ENCODE peak calls at places on chromosomes 4 and X, in five cellular contexts. One of them, this sample, is unnamed. For H3K4me1, the result is how much of the 10 kb centered on the place peaks cover.

GRCh38 chrX:148049441-148049840 is 68.3 kb downstream of the FMR1NB start:
- DNase-seq in colonic mucosa: no peak
- DNase-seq in CD8-positive, alpha-beta memory T cell: no peak
- DNase-seq in Karpas-422: peak
- DNase-seq in tibial nerve: no peak
- DNase-seq in this sample: no peak

GRCh38 chr4:682490-683172 is 6.3 kb downstream of the SLC49A3 start:
- DNase-seq in colonic mucosa: no peak
- DNase-seq in CD8-positive, alpha-beta memory T cell: no peak
- DNase-seq in Karpas-422: no peak
- DNase-seq in tibial nerve: no peak
- DNase-seq in this sample: no peak

GRCh38 chr4:99013402-99013843 is 17.9 kb downstream of the METAP1 start:
- DNase-seq in colonic mucosa: no peak
- DNase-seq in CD8-positive, alpha-beta memory T cell: no peak
- DNase-seq in Karpas-422: no peak
- DNase-seq in tibial nerve: no peak
- DNase-seq in this sample: no peak

GRCh38 chrX:131881194-131881593 is 141.9 kb upstream of the STK26 start:
- DNase-seq in colonic mucosa: no peak
- DNase-seq in CD8-positive, alpha-beta memory T cell: no peak
- DNase-seq in Karpas-422: no peak
- DNase-seq in tibial nerve: no peak
- DNase-seq in this sample: no peak

GRCh38 chr4:112836895-112837294 is 200.0 kb downstream of the LARP7 start:
- DNase-seq in colonic mucosa: no peak
- DNase-seq in CD8-positive, alpha-beta memory T cell: no peak
- DNase-seq in Karpas-422: no peak
- DNase-seq in tibial nerve: no peak
- DNase-seq in this sample: no peak

GRCh38 chr4:2817701-2818350 is 24.9 kb downstream of the SH3BP2 start:
- DNase-seq in colonic mucosa: peak
- DNase-seq in CD8-positive, alpha-beta memory T cell: no peak
- DNase-seq in Karpas-422: peak
- DNase-seq in tibial nerve: no peak
- DNase-seq in this sample: no peak

GRCh38 chrX:39174761-39175417 is 373.6 kb downstream of the MID1IP1 start:
- DNase-seq in colonic mucosa: peak
- DNase-seq in CD8-positive, alpha-beta memory T cell: peak
- DNase-seq in Karpas-422: no peak
- DNase-seq in tibial nerve: no peak
- DNase-seq in this sample: no peak

GRCh38 chrX:68894142-68894512 is 65.3 kb downstream of the EFNB1 start:
- DNase-seq in colonic mucosa: no peak
- DNase-seq in CD8-positive, alpha-beta memory T cell: no peak
- DNase-seq in Karpas-422: no peak
- DNase-seq in tibial nerve: no peak
- DNase-seq in this sample: no peak

GRCh38 chrX:87664381-87664780 is 146.8 kb downstream of the KLHL4 start:
- DNase-seq in colonic mucosa: no peak
- DNase-seq in CD8-positive, alpha-beta memory T cell: no peak
- DNase-seq in Karpas-422: peak
- DNase-seq in tibial nerve: no peak
- DNase-seq in this sample: no peak

GRCh38 chr4:176927664-176928063 is 134.9 kb upstream of the VEGFC start:
- DNase-seq in colonic mucosa: no peak
- DNase-seq in CD8-positive, alpha-beta memory T cell: no peak
- DNase-seq in Karpas-422: no peak
- DNase-seq in tibial nerve: no peak
- DNase-seq in this sample: no peak

GRCh38 chr4:109890076-109890475 is 22.6 kb upstream of the EGF start:
- DNase-seq in colonic mucosa: no peak
- DNase-seq in CD8-positive, alpha-beta memory T cell: no peak
- DNase-seq in Karpas-422: no peak
- DNase-seq in tibial nerve: no peak
- DNase-seq in this sample: no peak

GRCh38 chr4:39134674-39135073 is 47.7 kb upstream of the WDR19 start:
- DNase-seq in colonic mucosa: no peak
- DNase-seq in CD8-positive, alpha-beta memory T cell: no peak
- DNase-seq in Karpas-422: no peak
- DNase-seq in tibial nerve: no peak
- DNase-seq in this sample: no peak

GRCh38 chr4:94536649-94537464 is 85.1 kb downstream of the PDLIM5 start:
- DNase-seq in colonic mucosa: no peak
- DNase-seq in CD8-positive, alpha-beta memory T cell: no peak
- DNase-seq in Karpas-422: no peak
- DNase-seq in tibial nerve: no peak
- DNase-seq in this sample: no peak

GRCh38 chrX:49185062-49185394 is 1.1 kb downstream of the PRICKLE3 start:
- DNase-seq in colonic mucosa: no peak
- DNase-seq in CD8-positive, alpha-beta memory T cell: no peak
- DNase-seq in Karpas-422: no peak
- DNase-seq in tibial nerve: no peak
- DNase-seq in this sample: no peak

GRCh38 chrX:49184294-49185061 is 1.7 kb downstream of the PRICKLE3 start:
- DNase-seq in colonic mucosa: peak
- DNase-seq in CD8-positive, alpha-beta memory T cell: peak
- DNase-seq in Karpas-422: peak
- DNase-seq in tibial nerve: peak
- DNase-seq in this sample: no peak

GRCh38 chrX:49186125-49187027 is at the start of gene PRICKLE3:
- DNase-seq in colonic mucosa: peak
- DNase-seq in CD8-positive, alpha-beta memory T cell: peak
- DNase-seq in Karpas-422: peak
- DNase-seq in tibial nerve: peak
- DNase-seq in this sample: no peak

GRCh38 chrX:49187028-49187394 is 838 bp upstream of the PRICKLE3 start:
- DNase-seq in colonic mucosa: no peak
- DNase-seq in CD8-positive, alpha-beta memory T cell: no peak
- DNase-seq in Karpas-422: no peak
- DNase-seq in tibial nerve: no peak
- DNase-seq in this sample: no peak

GRCh38 chrX:49183701-49184281 is 2.4 kb downstream of the PRICKLE3 start:
- DNase-seq in colonic mucosa: no peak
- DNase-seq in CD8-positive, alpha-beta memory T cell: no peak
- DNase-seq in Karpas-422: no peak
- DNase-seq in tibial nerve: no peak
- DNase-seq in this sample: no peak
- H3K4me1 ChIP-seq in colonic mucosa: under half
- H3K4me1 ChIP-seq in CD8-positive, alpha-beta memory T cell: under half
- H3K4me1 ChIP-seq in Karpas-422: under half
- H3K4me1 ChIP-seq in tibial nerve: under half
- H3K4me1 ChIP-seq in this sample: under half

GRCh38 chr4:16897351-16897750 is 1.1 kb downstream of the LDB2 start:
- DNase-seq in colonic mucosa: no peak
- DNase-seq in CD8-positive, alpha-beta memory T cell: no peak
- DNase-seq in Karpas-422: no peak
- DNase-seq in tibial nerve: no peak
- DNase-seq in this sample: no peak
- H3K4me3 ChIP-seq in colonic mucosa: peak
- H3K4me3 ChIP-seq in CD8-positive, alpha-beta memory T cell: no peak
- H3K4me3 ChIP-seq in Karpas-422: no peak
- H3K4me3 ChIP-seq in tibial nerve: peak
- H3K4me3 ChIP-seq in this sample: peak

GRCh38 chr4:26862381-26862915 is 1.8 kb downstream of the STIM2 start:
- DNase-seq in colonic mucosa: no peak
- DNase-seq in CD8-positive, alpha-beta memory T cell: no peak
- DNase-seq in Karpas-422: peak
- DNase-seq in tibial nerve: no peak
- DNase-seq in this sample: no peak
- H3K4me1 ChIP-seq in colonic mucosa: under half
- H3K4me1 ChIP-seq in CD8-positive, alpha-beta memory T cell: half or more
- H3K4me1 ChIP-seq in Karpas-422: half or more
- H3K4me1 ChIP-seq in tibial nerve: under half
- H3K4me1 ChIP-seq in this sample: under half

GRCh38 chr4:52657630-52658501 is 1.2 kb downstream of the USP46 start:
- DNase-seq in colonic mucosa: peak
- DNase-seq in CD8-positive, alpha-beta memory T cell: no peak
- DNase-seq in Karpas-422: no peak
- DNase-seq in tibial nerve: no peak
- DNase-seq in this sample: no peak

GRCh38 chr4:52659016-52659721 is at the start of gene USP46:
- DNase-seq in colonic mucosa: peak
- DNase-seq in CD8-positive, alpha-beta memory T cell: peak
- DNase-seq in Karpas-422: peak
- DNase-seq in tibial nerve: peak
- DNase-seq in this sample: peak

GRCh38 chr4:52658671-52659015 is 458 bp downstream of the USP46 start:
- DNase-seq in colonic mucosa: no peak
- DNase-seq in CD8-positive, alpha-beta memory T cell: no peak
- DNase-seq in Karpas-422: peak
- DNase-seq in tibial nerve: no peak
- DNase-seq in this sample: peak

GRCh38 chr4:52655505-52655904 is 3.6 kb downstream of the USP46 start:
- DNase-seq in colonic mucosa: no peak
- DNase-seq in CD8-positive, alpha-beta memory T cell: no peak
- DNase-seq in Karpas-422: no peak
- DNase-seq in tibial nerve: no peak
- DNase-seq in this sample: no peak

GRCh38 chr4:52657317-52657629 is 1.8 kb downstream of the USP46 start:
- DNase-seq in colonic mucosa: no peak
- DNase-seq in CD8-positive, alpha-beta memory T cell: no peak
- DNase-seq in Karpas-422: no peak
- DNase-seq in tibial nerve: no peak
- DNase-seq in this sample: peak
- H3K4me3 ChIP-seq in colonic mucosa: no peak
- H3K4me3 ChIP-seq in CD8-positive, alpha-beta memory T cell: no peak
- H3K4me3 ChIP-seq in Karpas-422: no peak
- H3K4me3 ChIP-seq in tibial nerve: peak
- H3K4me3 ChIP-seq in this sample: peak

DNA sequence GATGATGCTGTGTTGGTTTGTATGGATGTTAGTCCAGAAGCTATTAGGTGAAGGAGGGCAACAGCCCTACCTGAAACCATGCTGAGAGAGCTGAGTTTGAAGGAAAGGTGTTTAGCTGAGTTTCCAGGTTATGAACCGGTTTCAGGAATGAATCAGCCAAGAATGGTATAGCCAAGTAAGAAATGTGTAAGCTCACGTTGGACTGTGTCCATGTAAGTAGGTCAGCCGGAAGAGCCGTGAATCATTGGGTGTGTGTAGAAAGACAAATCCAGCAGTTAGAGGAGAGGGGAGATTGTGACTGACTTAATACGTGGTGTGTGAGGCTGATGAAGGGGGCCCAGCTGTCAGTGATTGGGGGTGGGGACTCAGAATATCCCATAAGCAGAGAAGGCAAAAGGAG is 77.2 kb upstream of the SPIN4 start:
- DNase-seq in colonic mucosa: no peak
- DNase-seq in CD8-positive, alpha-beta memory T cell: no peak
- DNase-seq in Karpas-422: no peak
- DNase-seq in tibial nerve: no peak
- DNase-seq in this sample: no peak
- H3K4me1 ChIP-seq in colonic mucosa: under half
- H3K4me1 ChIP-seq in CD8-positive, alpha-beta memory T cell: under half
- H3K4me1 ChIP-seq in Karpas-422: under half
- H3K4me1 ChIP-seq in tibial nerve: under half
- H3K4me1 ChIP-seq in this sample: under half

DNA sequence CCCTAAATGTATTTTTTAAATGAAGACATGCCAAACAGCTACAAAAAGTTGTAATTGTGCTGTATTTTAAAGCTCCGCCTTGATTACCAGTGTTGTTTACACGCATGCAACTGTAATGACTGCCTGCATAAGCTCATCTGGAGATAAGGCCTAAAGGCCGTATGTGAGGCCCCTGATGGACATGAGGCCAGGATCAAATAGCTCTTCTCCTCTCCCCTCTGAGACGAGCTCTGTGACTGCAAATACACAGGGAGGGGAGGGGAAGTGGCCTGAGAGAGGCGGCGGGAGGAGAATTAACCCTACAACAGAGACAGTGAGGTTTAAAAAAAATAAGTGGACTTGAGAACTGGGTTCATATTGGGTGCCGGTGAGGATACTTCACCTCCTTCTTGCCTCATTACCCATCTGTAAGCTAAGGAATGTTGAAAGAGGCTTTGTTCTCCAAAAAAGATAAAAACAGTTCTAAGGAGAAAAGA is 95.4 kb downstream of the SOWAHB start:
- DNase-seq in colonic mucosa: no peak
- DNase-seq in CD8-positive, alpha-beta memory T cell: no peak
- DNase-seq in Karpas-422: no peak
- DNase-seq in tibial nerve: no peak
- DNase-seq in this sample: no peak
- H3K4me3 ChIP-seq in colonic mucosa: no peak
- H3K4me3 ChIP-seq in CD8-positive, alpha-beta memory T cell: no peak
- H3K4me3 ChIP-seq in Karpas-422: no peak
- H3K4me3 ChIP-seq in tibial nerve: peak
- H3K4me3 ChIP-seq in this sample: no peak

DNA sequence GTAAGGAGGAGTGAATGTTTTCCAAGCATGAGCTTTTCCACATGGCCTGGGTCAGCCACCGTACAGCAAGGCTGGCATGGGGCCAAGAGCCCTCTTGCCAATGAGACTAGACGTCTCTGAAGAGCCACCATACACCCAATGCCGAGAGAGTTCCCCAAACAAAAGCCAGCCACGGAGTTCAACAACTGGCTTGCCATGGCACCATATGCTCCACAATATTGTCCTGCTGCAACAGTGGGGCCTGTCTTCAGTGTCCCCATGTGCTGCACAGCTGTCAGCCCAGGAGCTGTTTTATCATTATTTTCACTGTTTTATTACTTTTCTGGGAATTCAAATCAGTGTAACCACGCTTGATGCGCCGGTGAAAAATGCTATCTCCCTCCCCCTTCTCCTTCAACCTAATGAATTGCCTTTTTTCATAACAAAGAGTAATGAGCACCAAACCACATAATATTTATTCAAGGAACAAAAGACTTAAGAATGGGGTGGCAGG is 18.4 kb downstream of the MAML3 start:
- DNase-seq in colonic mucosa: no peak
- DNase-seq in CD8-positive, alpha-beta memory T cell: no peak
- DNase-seq in Karpas-422: no peak
- DNase-seq in tibial nerve: peak
- DNase-seq in this sample: no peak
- H3K4me1 ChIP-seq in colonic mucosa: under half
- H3K4me1 ChIP-seq in CD8-positive, alpha-beta memory T cell: under half
- H3K4me1 ChIP-seq in Karpas-422: under half
- H3K4me1 ChIP-seq in tibial nerve: under half
- H3K4me1 ChIP-seq in this sample: under half

DNA sequence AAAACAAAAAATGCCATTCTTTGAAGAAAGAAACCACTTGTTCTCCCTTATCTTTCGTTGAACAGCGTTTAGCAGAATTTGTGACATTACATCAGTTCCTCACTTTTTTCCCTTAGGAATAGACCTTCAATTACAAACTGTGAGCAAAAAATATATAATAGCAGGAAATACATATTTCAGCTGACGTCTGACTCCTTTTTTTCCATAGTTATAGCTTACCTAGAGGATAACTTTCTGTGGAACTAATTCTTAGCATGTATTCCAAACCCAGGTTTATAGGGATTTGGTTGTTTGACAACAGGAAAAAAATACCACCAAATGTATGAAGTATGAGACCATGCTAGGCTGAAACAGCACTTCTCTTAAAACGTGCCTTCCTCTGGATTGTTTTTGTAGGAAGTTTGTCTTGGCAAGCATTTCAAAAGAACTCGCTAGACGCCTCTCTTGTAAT is 2.0 kb upstream of the LIMCH1 start:
- DNase-seq in colonic mucosa: no peak
- DNase-seq in CD8-positive, alpha-beta memory T cell: no peak
- DNase-seq in Karpas-422: no peak
- DNase-seq in tibial nerve: no peak
- DNase-seq in this sample: no peak
- H3K4me3 ChIP-seq in colonic mucosa: no peak
- H3K4me3 ChIP-seq in CD8-positive, alpha-beta memory T cell: no peak
- H3K4me3 ChIP-seq in Karpas-422: no peak
- H3K4me3 ChIP-seq in tibial nerve: no peak
- H3K4me3 ChIP-seq in this sample: no peak